ENCODE peak calls at places on chromosomes 4 and X, in six cellular contexts. L is A673, H is upper lobe of right lung, O is suprapubic skin, J is IMR-90, B is AG09309. W is an unnamed sample.

GRCh38 chr4:155017426-155017825 is 191.0 kb upstream of the NPY2R start:
- DNase-seq in O (no peak), J (no peak), H (no peak), B (no peak), L (no peak), W (no peak)

GRCh38 chr4:92535599-92535998 is 231.8 kb downstream of the GRID2 start:
- DNase-seq in L (no peak), O (no peak), J (no peak), H (no peak), B (no peak), W (no peak)

GRCh38 chr4:164373021-164373420 is 380.9 kb upstream of the SMIM31 start:
- DNase-seq in B (no peak), J (no peak), L (no peak), H (no peak), O (no peak), W (no peak)

GRCh38 chr4:155434904-155435303 is 58.1 kb upstream of the MAP9 start:
- DNase-seq in L (no peak), J (no peak), B (no peak), H (no peak), O (no peak), W (no peak)

GRCh38 chr4:112706840-112707207 is 69.9 kb downstream of the LARP7 start:
- DNase-seq in B (no peak), O (no peak), L (no peak), J (no peak), H (no peak), W (no peak)

GRCh38 chr4:42915484-42915883 is 23.0 kb downstream of the GRXCR1 start:
- DNase-seq in L (no peak), H (no peak), J (no peak), B (no peak), O (no peak), W (no peak)

GRCh38 chr4:30667919-30668318 is 52.2 kb upstream of the PCDH7 start:
- DNase-seq in J (no peak), H (no peak), B (no peak), O (no peak), L (no peak), W (no peak)

GRCh38 chrX:53265771-53266170 is 15.6 kb downstream of the IQSEC2 start:
- DNase-seq in H (no peak), L (no peak), B (peak), O (no peak), J (peak), W (no peak)

GRCh38 chrX:22542641-22543040 is 269.9 kb downstream of the CBLL2 start:
- DNase-seq in L (no peak), O (no peak), H (no peak), J (peak), B (no peak), W (no peak)

GRCh38 chr4:121200795-121201472 is 36.8 kb upstream of the TNIP3 start:
- DNase-seq in O (no peak), J (no peak), B (no peak), L (no peak), H (no peak), W (no peak)

GRCh38 chr4:109412805-109413204 is 20.8 kb upstream of the SEC24B start:
- DNase-seq in B (no peak), H (no peak), L (no peak), O (no peak), J (no peak), W (no peak)

GRCh38 chr4:137471895-137472294 is 60.4 kb downstream of the PCDH18 start:
- DNase-seq in H (no peak), O (no peak), L (no peak), J (peak), B (no peak), W (no peak)

GRCh38 chr4:98993419-98994071 is 2.0 kb upstream of the METAP1 start:
- DNase-seq in L (no peak), B (no peak), O (peak), J (no peak), H (no peak), W (no peak)

GRCh38 chr4:20085156-20085555 is 166.5 kb upstream of the SLIT2 start:
- DNase-seq in O (no peak), H (no peak), B (no peak), J (no peak), L (no peak), W (no peak)

GRCh38 chr4:62191446-62191845 is 991.3 kb downstream of the ADGRL3 start:
- DNase-seq in O (no peak), L (no peak), B (no peak), H (no peak), J (no peak), W (no peak)

GRCh38 chr4:125741825-125742452 is 427.2 kb downstream of the FAT4 start:
- DNase-seq in J (peak), H (no peak), B (no peak), L (peak), O (no peak), W (peak)

GRCh38 chrX:139106111-139106510 is 394.6 kb upstream of the FGF13 start:
- DNase-seq in B (no peak), L (peak), H (no peak), O (no peak), J (no peak), W (peak)

GRCh38 chr4:179634862-179635261 is 2192.6 kb upstream of the AGA start:
- DNase-seq in J (no peak), L (no peak), H (no peak), B (no peak), O (no peak), W (no peak)

DNA sequence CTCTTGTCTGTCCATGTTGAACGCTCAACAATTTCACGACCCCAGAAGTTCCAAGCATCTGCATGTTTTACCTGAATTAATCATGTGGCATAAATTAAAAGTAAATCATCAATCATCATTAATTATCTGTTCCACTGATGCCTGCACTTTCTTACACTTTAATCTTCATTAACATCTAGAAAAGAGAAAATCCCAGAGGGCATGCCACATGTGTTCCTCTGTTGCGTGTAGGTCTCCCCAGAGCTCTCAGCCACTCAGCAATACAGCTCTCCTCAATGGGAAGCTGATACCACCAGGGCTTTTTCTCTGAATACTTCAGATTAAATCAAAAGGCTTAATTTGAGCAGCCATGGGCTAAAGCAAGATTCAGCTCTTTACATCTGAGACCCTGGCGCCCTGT is 722.4 kb upstream of the TENM3 start:
- DNase-seq in B (no peak), H (no peak), L (no peak), O (no peak), J (no peak), W (no peak)
- TF ChIP-seq CTCF in B (no peak), H (no peak), L (no peak), O (no peak), J (no peak), W (no peak)

GRCh38 chrX:50066318-50066937 is 134.4 kb downstream of the AKAP4 start:
- DNase-seq in J (no peak), H (no peak), L (no peak), O (no peak), B (no peak), W (no peak)

GRCh38 chrX:50071507-50071906 is 129.3 kb downstream of the AKAP4 start:
- DNase-seq in L (no peak), O (no peak), H (no peak), J (no peak), B (no peak), W (no peak)

GRCh38 chrX:50068893-50069292 is 131.9 kb downstream of the AKAP4 start:
- DNase-seq in J (no peak), H (no peak), O (no peak), L (no peak), B (no peak), W (no peak)

GRCh38 chrX:50068293-50068568 is 132.6 kb downstream of the AKAP4 start:
- DNase-seq in L (no peak), O (no peak), J (no peak), H (no peak), B (no peak), W (no peak)

GRCh38 chrX:50067435-50068292 is 133.1 kb downstream of the AKAP4 start:
- DNase-seq in O (no peak), H (no peak), L (peak), B (no peak), J (peak), W (no peak)
- TF ChIP-seq CTCF in O (no peak), H (no peak), L (no peak), B (no peak), J (peak), W (no peak)

DNA sequence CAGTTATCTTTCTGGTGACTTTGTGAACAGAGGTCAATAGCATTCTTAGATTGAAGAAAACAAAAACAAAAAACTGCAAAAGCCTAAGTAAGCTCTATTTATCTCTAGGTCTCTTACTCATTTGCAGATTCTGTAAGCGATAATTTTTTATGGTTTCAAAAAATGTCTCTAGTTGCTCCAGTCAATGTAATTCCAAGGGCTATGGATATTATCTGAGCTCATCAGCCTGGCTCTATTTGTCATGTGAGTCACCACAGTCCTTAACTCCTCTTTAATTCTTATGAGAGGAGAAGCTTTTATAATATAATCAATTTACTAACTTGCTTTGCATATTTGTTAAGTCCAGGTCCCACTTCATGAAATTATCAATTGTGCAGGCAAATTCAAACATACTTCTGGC is 79.1 kb downstream of the NPFFR2 start:
- DNase-seq in O (no peak), H (no peak), B (no peak), L (no peak), J (no peak), W (no peak)
- TF ChIP-seq CTCF in O (no peak), H (no peak), B (no peak), L (no peak), J (no peak), W (no peak)

GRCh38 chrX:38225093-38225492 is 4.4 kb upstream of the SRPX start:
- DNase-seq in J (peak), L (no peak), H (no peak), O (no peak), B (no peak), W (no peak)
- TF ChIP-seq CTCF in J (no peak), L (no peak), H (no peak), O (no peak), B (no peak), W (no peak)